ENCODE peak calls at places on chromosomes 13 and 19, in seven cellular contexts. One of them, this sample, is unnamed.

GRCh38 chr13:20340759-20341161 is 108.6 kb upstream of the GJB6 start:
- DNase-seq in stimulated activated CD4-positive, alpha-beta T cell treated with anti-CD3 and anti-CD28 coated beads, Interleukin-12 subunit alpha, Interleukin-12 subunit beta, amount 100 ng/mL, for 24 hours: no peak
- DNase-seq in endodermal cell: peak; percentile 55
- DNase-seq in NCI-H1930: no peak
- DNase-seq in cardiac muscle cell: peak; percentile 56
- DNase-seq in NCI-H748 treated with DMSO at 0.1 percent for 48 hours: no peak
- DNase-seq in RCC 7860: peak; percentile 7
- DNase-seq in this sample: no peak

GRCh38 chr19:19847781-19848180 is 17.9 kb upstream of the ZNF253 start:
- DNase-seq in stimulated activated CD4-positive, alpha-beta T cell treated with anti-CD3 and anti-CD28 coated beads, Interleukin-12 subunit alpha, Interleukin-12 subunit beta, amount 100 ng/mL, for 24 hours: no peak
- DNase-seq in endodermal cell: no peak
- DNase-seq in NCI-H1930: no peak
- DNase-seq in cardiac muscle cell: no peak
- DNase-seq in NCI-H748 treated with DMSO at 0.1 percent for 48 hours: no peak
- DNase-seq in RCC 7860: no peak
- DNase-seq in this sample: no peak

GRCh38 chr13:20192470-20193141 is at the start of gene GJB2:
- DNase-seq in stimulated activated CD4-positive, alpha-beta T cell treated with anti-CD3 and anti-CD28 coated beads, Interleukin-12 subunit alpha, Interleukin-12 subunit beta, amount 100 ng/mL, for 24 hours: no peak
- DNase-seq in endodermal cell: peak; percentile 69
- DNase-seq in NCI-H1930: no peak
- DNase-seq in cardiac muscle cell: no peak
- DNase-seq in NCI-H748 treated with DMSO at 0.1 percent for 48 hours: no peak
- DNase-seq in RCC 7860: no peak
- DNase-seq in this sample: no peak

GRCh38 chr13:41465215-41465907 is 8.0 kb downstream of the RGCC start:
- DNase-seq in stimulated activated CD4-positive, alpha-beta T cell treated with anti-CD3 and anti-CD28 coated beads, Interleukin-12 subunit alpha, Interleukin-12 subunit beta, amount 100 ng/mL, for 24 hours: peak; percentile 77
- DNase-seq in endodermal cell: no peak
- DNase-seq in NCI-H1930: no peak
- DNase-seq in cardiac muscle cell: peak; percentile 70
- DNase-seq in NCI-H748 treated with DMSO at 0.1 percent for 48 hours: no peak
- DNase-seq in RCC 7860: peak; percentile 64
- DNase-seq in this sample: peak; percentile 79

GRCh38 chr13:75393839-75394238 is 88.1 kb downstream of the TBC1D4 start:
- DNase-seq in stimulated activated CD4-positive, alpha-beta T cell treated with anti-CD3 and anti-CD28 coated beads, Interleukin-12 subunit alpha, Interleukin-12 subunit beta, amount 100 ng/mL, for 24 hours: no peak
- DNase-seq in endodermal cell: no peak
- DNase-seq in NCI-H1930: no peak
- DNase-seq in cardiac muscle cell: no peak
- DNase-seq in NCI-H748 treated with DMSO at 0.1 percent for 48 hours: no peak
- DNase-seq in RCC 7860: no peak
- DNase-seq in this sample: no peak

GRCh38 chr13:29607465-29607864 is 12.0 kb upstream of the SLC7A1 start:
- DNase-seq in stimulated activated CD4-positive, alpha-beta T cell treated with anti-CD3 and anti-CD28 coated beads, Interleukin-12 subunit alpha, Interleukin-12 subunit beta, amount 100 ng/mL, for 24 hours: no peak
- DNase-seq in endodermal cell: no peak
- DNase-seq in NCI-H1930: no peak
- DNase-seq in cardiac muscle cell: no peak
- DNase-seq in NCI-H748 treated with DMSO at 0.1 percent for 48 hours: no peak
- DNase-seq in RCC 7860: no peak
- DNase-seq in this sample: no peak

GRCh38 chr13:29993716-29994488 is 143.5 kb upstream of the UBL3 start:
- DNase-seq in stimulated activated CD4-positive, alpha-beta T cell treated with anti-CD3 and anti-CD28 coated beads, Interleukin-12 subunit alpha, Interleukin-12 subunit beta, amount 100 ng/mL, for 24 hours: no peak
- DNase-seq in endodermal cell: no peak
- DNase-seq in NCI-H1930: no peak
- DNase-seq in cardiac muscle cell: peak; percentile 22
- DNase-seq in NCI-H748 treated with DMSO at 0.1 percent for 48 hours: no peak
- DNase-seq in RCC 7860: peak; percentile 48
- DNase-seq in this sample: no peak

GRCh38 chr13:76009491-76009890 is 373.4 kb downstream of the LMO7 start:
- DNase-seq in stimulated activated CD4-positive, alpha-beta T cell treated with anti-CD3 and anti-CD28 coated beads, Interleukin-12 subunit alpha, Interleukin-12 subunit beta, amount 100 ng/mL, for 24 hours: no peak
- DNase-seq in endodermal cell: no peak
- DNase-seq in NCI-H1930: no peak
- DNase-seq in cardiac muscle cell: no peak
- DNase-seq in NCI-H748 treated with DMSO at 0.1 percent for 48 hours: no peak
- DNase-seq in RCC 7860: peak; percentile 41
- DNase-seq in this sample: no peak

GRCh38 chr19:37933965-37934364 is 27.0 kb downstream of the SIPA1L3 start:
- DNase-seq in stimulated activated CD4-positive, alpha-beta T cell treated with anti-CD3 and anti-CD28 coated beads, Interleukin-12 subunit alpha, Interleukin-12 subunit beta, amount 100 ng/mL, for 24 hours: no peak
- DNase-seq in endodermal cell: no peak
- DNase-seq in NCI-H1930: no peak
- DNase-seq in cardiac muscle cell: peak; percentile 72
- DNase-seq in NCI-H748 treated with DMSO at 0.1 percent for 48 hours: no peak
- DNase-seq in RCC 7860: peak; percentile 51
- DNase-seq in this sample: no peak

GRCh38 chr13:109744512-109745051 is 41.8 kb downstream of the IRS2 start:
- DNase-seq in stimulated activated CD4-positive, alpha-beta T cell treated with anti-CD3 and anti-CD28 coated beads, Interleukin-12 subunit alpha, Interleukin-12 subunit beta, amount 100 ng/mL, for 24 hours: no peak
- DNase-seq in endodermal cell: peak; percentile 38
- DNase-seq in NCI-H1930: no peak
- DNase-seq in cardiac muscle cell: peak; percentile 96
- DNase-seq in NCI-H748 treated with DMSO at 0.1 percent for 48 hours: peak; percentile 25
- DNase-seq in RCC 7860: no peak
- DNase-seq in this sample: no peak

GRCh38 chr19:16584825-16585801 is 12.9 kb upstream of the SLC35E1 start:
- DNase-seq in stimulated activated CD4-positive, alpha-beta T cell treated with anti-CD3 and anti-CD28 coated beads, Interleukin-12 subunit alpha, Interleukin-12 subunit beta, amount 100 ng/mL, for 24 hours: no peak
- DNase-seq in endodermal cell: no peak
- DNase-seq in NCI-H1930: no peak
- DNase-seq in cardiac muscle cell: no peak
- DNase-seq in NCI-H748 treated with DMSO at 0.1 percent for 48 hours: no peak
- DNase-seq in RCC 7860: no peak
- DNase-seq in this sample: no peak

GRCh38 chr13:98900442-98900841 is 77.4 kb downstream of the DOCK9 start:
- DNase-seq in stimulated activated CD4-positive, alpha-beta T cell treated with anti-CD3 and anti-CD28 coated beads, Interleukin-12 subunit alpha, Interleukin-12 subunit beta, amount 100 ng/mL, for 24 hours: no peak
- DNase-seq in endodermal cell: no peak
- DNase-seq in NCI-H1930: no peak
- DNase-seq in cardiac muscle cell: no peak
- DNase-seq in NCI-H748 treated with DMSO at 0.1 percent for 48 hours: no peak
- DNase-seq in RCC 7860: no peak
- DNase-seq in this sample: no peak